ENCODE peak calls at places on chromosome 10, in eight cellular contexts. C is Caco-2, W is endodermal cell, P is right atrium auricular region, D is foreskin fibroblast, E is upper lobe of left lung, U is choroid plexus epithelial cell, I is neural crest cell. J is an unnamed sample.
A peak's percentile ranks its signal among the peaks of the same experiment; 100 is the strongest.

GRCh38 chr10:86367339-86367951 is 850 bp upstream of the GRID1 start:
- DNase-seq in C (peak; percentile 26), W (peak; percentile 81), P (no peak), D (no peak), E (no peak), U (peak; percentile 15), I (no peak), J (no peak)

GRCh38 chr10:118670472-118671124 is 75.2 kb upstream of the PRLHR start:
- DNase-seq in C (no peak), W (no peak), P (no peak), D (no peak), E (peak; percentile 34), U (no peak), I (no peak), J (no peak)

GRCh38 chr10:5976689-5977470 is 463 bp downstream of the IL15RA start:
- DNase-seq in C (no peak), W (peak; percentile 83), P (no peak), D (peak; percentile 28), E (peak; percentile 93), U (peak; percentile 55), I (peak; percentile 28), J (peak; percentile 27)

GRCh38 chr10:32350811-32351342 is 3.9 kb upstream of the EPC1 start:
- DNase-seq in C (no peak), W (no peak), P (no peak), D (no peak), E (no peak), U (no peak), I (no peak), J (no peak)

GRCh38 chr10:73639286-73639685 is 2.0 kb downstream of the MYOZ1 start:
- DNase-seq in C (no peak), W (no peak), P (no peak), D (no peak), E (no peak), U (no peak), I (no peak), J (no peak)

GRCh38 chr10:10613654-10614244 is 403.9 kb upstream of the CELF2 start:
- DNase-seq in C (no peak), W (no peak), P (no peak), D (no peak), E (no peak), U (no peak), I (no peak), J (no peak)

GRCh38 chr10:87750001-87750651 is 67.9 kb downstream of the ATAD1 start:
- DNase-seq in C (no peak), W (no peak), P (no peak), D (peak; percentile 88), E (no peak), U (peak; percentile 22), I (no peak), J (no peak)

GRCh38 chr10:116787893-116788665 is 45.7 kb upstream of the HSPA12A start:
- DNase-seq in C (peak; percentile 70), W (peak; percentile 97), P (peak; percentile 87), D (peak; percentile 57), E (peak; percentile 92), U (peak; percentile 79), I (peak; percentile 95), J (peak; percentile 63)

GRCh38 chr10:124003070-124003419 is 90.4 kb downstream of the CHST15 start:
- DNase-seq in C (no peak), W (no peak), P (peak; percentile 46), D (no peak), E (no peak), U (no peak), I (no peak), J (no peak)

GRCh38 chr10:22670796-22671195 is 43.6 kb downstream of the PIP4K2A start:
- DNase-seq in C (no peak), W (no peak), P (no peak), D (peak; percentile 38), E (no peak), U (no peak), I (no peak), J (no peak)

GRCh38 chr10:114932225-114932624 is 5.8 kb upstream of the TRUB1 start:
- DNase-seq in C (no peak), W (no peak), P (no peak), D (no peak), E (no peak), U (no peak), I (no peak), J (no peak)

GRCh38 chr10:32104622-32105509 is 48.6 kb upstream of the KIF5B start:
- DNase-seq in C (no peak), W (no peak), P (no peak), D (no peak), E (no peak), U (peak; percentile 20), I (no peak), J (no peak)

GRCh38 chr10:114718386-114718785 is 60.3 kb upstream of the ABLIM1 start:
- DNase-seq in C (no peak), W (no peak), P (no peak), D (no peak), E (no peak), U (no peak), I (no peak), J (no peak)

DNA sequence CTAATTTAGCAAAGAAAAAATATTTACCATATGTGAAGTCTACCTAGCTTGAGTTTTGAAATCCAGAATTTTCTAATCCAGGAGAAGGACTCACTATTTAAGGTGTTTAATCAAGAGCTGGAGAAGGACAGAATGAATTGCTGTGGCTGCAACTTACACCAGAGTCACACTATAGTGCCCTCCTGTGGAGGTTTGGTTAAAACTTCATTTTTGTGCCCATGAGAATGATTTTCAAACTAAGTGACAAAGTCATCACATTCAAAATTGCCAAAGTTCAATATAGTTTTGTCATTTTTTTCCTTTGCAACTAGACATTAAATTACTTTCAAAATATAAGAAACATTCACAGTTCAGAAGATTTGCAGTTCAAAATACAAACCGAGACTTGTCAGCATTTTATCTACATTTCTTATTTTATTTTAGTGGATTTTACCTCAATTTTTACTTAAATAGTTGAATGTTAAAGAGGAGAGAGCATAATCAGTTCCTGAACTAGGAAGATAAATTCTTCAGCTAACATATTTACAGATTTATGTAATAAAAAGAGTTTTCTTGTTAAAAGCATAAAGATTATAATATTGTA is 70.7 kb downstream of the CABCOCO1 start:
- DNase-seq in C (no peak), W (no peak), P (no peak), D (peak; percentile 30), E (no peak), U (peak; percentile 80), I (peak; percentile 27), J (no peak)
- TF ChIP-seq CTCF in C (peak; percentile 80), W (peak; percentile 83), P (peak; percentile 42), D (peak; percentile 51), E (no peak), U (peak; percentile 76), I (peak; percentile 75), J (peak; percentile 57)

GRCh38 chr10:44258019-44258418 is 126.9 kb downstream of the CXCL12 start:
- DNase-seq in C (no peak), W (peak; percentile 81), P (no peak), D (no peak), E (no peak), U (no peak), I (no peak), J (no peak)
- TF ChIP-seq CTCF in C (no peak), W (peak; percentile 56), P (no peak), D (no peak), E (no peak), U (no peak), I (no peak), J (no peak)

GRCh38 chr10:84574101-84574500 is 245.7 kb downstream of the CCSER2 start:
- DNase-seq in C (no peak), W (no peak), P (no peak), D (no peak), E (no peak), U (peak; percentile 20), I (no peak), J (no peak)
- TF ChIP-seq CTCF in C (peak; percentile 16), W (peak; percentile 72), P (no peak), D (no peak), E (no peak), U (peak; percentile 36), I (peak; percentile 21), J (no peak)

GRCh38 chr10:26503911-26504310 is 65.8 kb downstream of the APBB1IP start:
- DNase-seq in C (peak; percentile 47), W (peak; percentile 77), P (no peak), D (no peak), E (no peak), U (no peak), I (no peak), J (no peak)
- TF ChIP-seq CTCF in C (peak; percentile 35), W (peak; percentile 73), P (no peak), D (peak; percentile 5), E (no peak), U (no peak), I (no peak), J (no peak)

GRCh38 chr10:35822316-35822715 is 180.2 kb upstream of the FZD8 start:
- DNase-seq in C (peak; percentile 57), W (peak; percentile 95), P (peak; percentile 92), D (peak; percentile 10), E (peak; percentile 75), U (peak; percentile 87), I (peak; percentile 5), J (no peak)
- TF ChIP-seq CTCF in C (peak; percentile 12), W (peak; percentile 75), P (no peak), D (no peak), E (no peak), U (peak; percentile 58), I (peak; percentile 19), J (no peak)

GRCh38 chr10:67836972-67837371 is 1.0 kb downstream of the DNAJC12 start:
- DNase-seq in C (no peak), W (no peak), P (no peak), D (no peak), E (no peak), U (no peak), I (no peak), J (no peak)

GRCh38 chr10:67839957-67840356 is 2.0 kb upstream of the DNAJC12 start:
- DNase-seq in C (no peak), W (no peak), P (no peak), D (no peak), E (no peak), U (no peak), I (no peak), J (no peak)

GRCh38 chr10:67843284-67843683 is 5.3 kb upstream of the DNAJC12 start:
- DNase-seq in C (no peak), W (no peak), P (no peak), D (no peak), E (no peak), U (no peak), I (no peak), J (no peak)

GRCh38 chr10:67837519-67838314 is at the start of gene DNAJC12:
- DNase-seq in C (no peak), W (no peak), P (no peak), D (no peak), E (no peak), U (peak; percentile 90), I (no peak), J (no peak)

GRCh38 chr10:67841737-67842136 is 3.7 kb upstream of the DNAJC12 start:
- DNase-seq in C (no peak), W (no peak), P (no peak), D (no peak), E (no peak), U (no peak), I (no peak), J (no peak)
- TF ChIP-seq CTCF in C (no peak), W (no peak), P (no peak), D (no peak), E (no peak), U (no peak), I (no peak), J (no peak)

DNA sequence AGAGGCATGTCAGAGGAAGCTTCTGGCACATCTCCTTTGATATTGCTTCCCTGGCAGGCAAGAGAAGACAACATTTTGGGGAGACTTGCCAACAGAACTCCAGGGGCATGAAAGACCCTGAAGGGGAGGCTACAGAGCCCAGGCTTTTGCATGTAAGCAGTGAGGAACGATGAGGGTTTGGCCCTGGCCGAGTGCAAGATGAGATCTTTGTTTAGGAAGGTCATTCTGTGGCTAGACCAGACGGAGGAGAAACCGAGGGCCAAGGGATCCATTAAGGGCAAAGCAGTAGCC is 3.8 kb downstream of the SVIL start:
- DNase-seq in C (no peak), W (no peak), P (no peak), D (no peak), E (no peak), U (no peak), I (no peak), J (no peak)
- TF ChIP-seq CTCF in C (no peak), W (no peak), P (no peak), D (no peak), E (no peak), U (no peak), I (no peak), J (no peak)